ENCODE peak calls at places on chromosomes 7 and 10, in eight cellular contexts. Y is GM04504; E is bronchial epithelial cell; D is stimulated activated CD4-positive, alpha-beta T cell treated with anti-CD3 and anti-CD28 coated beads, Interleukin-2, amount 100 ng/mL, for 48 hours; L is GM06990; T is foreskin fibroblast; Z is activated CD8-positive, alpha-beta memory T cell treated with anti-CD3 and anti-CD28 coated beads for 24 hours; I is stimulated activated effector memory CD8-positive, alpha-beta T cell treated with anti-CD3 and anti-CD28 coated beads, Interleukin-12 subunit alpha, Interleukin-12 subunit beta, amount 100 ng/mL, for 72 hours. H is an unnamed sample.

GRCh38 chr10:69421611-69422308 is 5.0 kb upstream of the TACR2 start:
- DNase-seq in L (no peak), I (no peak), Z (no peak), T (no peak), Y (no peak), E (peak), D (no peak), H (no peak)

GRCh38 chr7:69457912-69458491 is 140.3 kb upstream of the AUTS2 start:
- DNase-seq in L (no peak), D (no peak), Z (no peak), I (no peak), T (no peak), Y (no peak), E (no peak), H (peak)

GRCh38 chr10:133336131-133337078 is at the start of gene CALY:
- DNase-seq in Z (peak), L (peak), D (peak), Y (no peak), T (no peak), I (peak), E (no peak), H (no peak)

GRCh38 chr7:120864146-120864920 is 6.4 kb upstream of the TSPAN12 start:
- DNase-seq in Z (no peak), T (no peak), L (no peak), E (no peak), I (no peak), D (no peak), Y (no peak), H (no peak)

GRCh38 chr10:102509387-102509786 is 5.6 kb downstream of the SUFU start:
- DNase-seq in L (no peak), Y (peak), E (peak), T (peak), I (no peak), Z (no peak), D (no peak), H (no peak)

GRCh38 chr7:113491305-113491704 is 373.0 kb upstream of the SMIM30 start:
- DNase-seq in L (no peak), D (no peak), I (no peak), Y (no peak), Z (no peak), T (no peak), E (peak), H (no peak)

GRCh38 chr7:51455948-51456347 is 139.3 kb upstream of the COBL start:
- DNase-seq in I (no peak), Z (no peak), E (no peak), L (no peak), D (no peak), T (no peak), Y (no peak), H (no peak)

GRCh38 chr7:26397786-26398435 is 106.2 kb downstream of the SNX10 start:
- DNase-seq in L (no peak), E (no peak), D (no peak), Y (peak), I (peak), T (peak), Z (no peak), H (no peak)

GRCh38 chr7:8481752-8482446 is 48.5 kb downstream of the NXPH1 start:
- DNase-seq in E (no peak), T (no peak), Z (no peak), L (no peak), I (no peak), Y (no peak), D (no peak), H (no peak)

GRCh38 chr7:107069457-107069856 is 25.0 kb downstream of the PRKAR2B start:
- DNase-seq in L (no peak), D (no peak), I (no peak), E (no peak), Y (no peak), Z (no peak), T (no peak), H (no peak)

GRCh38 chr7:31123726-31124125 is 71.6 kb downstream of the ADCYAP1R1 start:
- DNase-seq in Y (no peak), D (no peak), Z (no peak), I (no peak), E (no peak), T (no peak), L (no peak), H (no peak)

GRCh38 chr7:150567168-150567567 is at the start of gene GIMAP4:
- DNase-seq in Y (no peak), L (no peak), D (no peak), T (no peak), E (no peak), I (peak), Z (no peak), H (no peak)

GRCh38 chr10:62268399-62269076 is at the start of gene RTKN2:
- DNase-seq in E (peak), Z (peak), T (peak), I (peak), L (peak), Y (peak), D (peak), H (peak)

GRCh38 chr10:52187521-52188258 is 126.4 kb upstream of the DKK1 start:
- DNase-seq in Y (peak), T (no peak), I (no peak), E (no peak), D (no peak), L (no peak), Z (no peak), H (no peak)

GRCh38 chr10:119806334-119807130 is 66.1 kb downstream of the MCMBP start:
- DNase-seq in Y (no peak), T (no peak), Z (no peak), L (no peak), I (no peak), D (no peak), E (no peak), H (no peak)

GRCh38 chr10:84783386-84783785 is 455.0 kb downstream of the CCSER2 start:
- DNase-seq in T (no peak), D (no peak), L (no peak), Y (no peak), I (no peak), E (peak), Z (no peak), H (no peak)

GRCh38 chr7:111560773-111561658 is 1.3 kb downstream of the IMMP2L start:
- DNase-seq in I (no peak), D (no peak), E (peak), T (peak), Z (no peak), Y (peak), L (no peak), H (no peak)